ENCODE peak calls at places on chromosomes 2 and 18, in seven cellular contexts. A, T, V, Z, W, Q and H are unnamed samples.

GRCh38 chr2:168172071-168172470 is 75.3 kb downstream of the STK39 start:
- DNase-seq in A (no peak), T (no peak), V (no peak), Z (no peak), W (no peak), Q (no peak), H (no peak)

GRCh38 chr2:113277474-113278072 is 1.1 kb downstream of the PAX8 start:
- DNase-seq in A (no peak), T (no peak), V (no peak), Z (no peak), W (peak; percentile 27), Q (no peak), H (no peak)

GRCh38 chr2:179963626-179964025 is 43.5 kb downstream of the CWC22 start:
- DNase-seq in A (no peak), T (no peak), V (no peak), Z (no peak), W (no peak), Q (no peak), H (no peak)

GRCh38 chr18:65761636-65762310 is 11.0 kb downstream of the CDH7 start:
- DNase-seq in A (no peak), T (no peak), V (no peak), Z (no peak), W (no peak), Q (no peak), H (no peak)

GRCh38 chr18:896315-896714 is 8.4 kb upstream of the ADCYAP1 start:
- DNase-seq in A (no peak), T (no peak), V (no peak), Z (no peak), W (no peak), Q (no peak), H (no peak)

GRCh38 chr2:51795248-51795888 is 763.4 kb upstream of the NRXN1 start:
- DNase-seq in A (peak; percentile 28), T (no peak), V (peak; percentile 17), Z (no peak), W (peak; percentile 27), Q (peak; percentile 17), H (no peak)

GRCh38 chr2:201403904-201404303 is 46.8 kb upstream of the FLACC1 start:
- DNase-seq in A (no peak), T (no peak), V (no peak), Z (no peak), W (no peak), Q (no peak), H (no peak)

GRCh38 chr2:36861896-36862295 is 104.4 kb downstream of the STRN start:
- DNase-seq in A (no peak), T (no peak), V (no peak), Z (no peak), W (no peak), Q (no peak), H (no peak)

GRCh38 chr18:36572135-36572856 is 256.5 kb downstream of the TPGS2 start:
- DNase-seq in A (peak; percentile 8), T (peak; percentile 46), V (peak; percentile 19), Z (peak; percentile 22), W (peak; percentile 48), Q (no peak), H (peak; percentile 38)

GRCh38 chr2:127620867-127621266 is 25.1 kb upstream of the GPR17 start:
- DNase-seq in A (no peak), T (no peak), V (no peak), Z (no peak), W (peak; percentile 22), Q (no peak), H (no peak)

DNA sequence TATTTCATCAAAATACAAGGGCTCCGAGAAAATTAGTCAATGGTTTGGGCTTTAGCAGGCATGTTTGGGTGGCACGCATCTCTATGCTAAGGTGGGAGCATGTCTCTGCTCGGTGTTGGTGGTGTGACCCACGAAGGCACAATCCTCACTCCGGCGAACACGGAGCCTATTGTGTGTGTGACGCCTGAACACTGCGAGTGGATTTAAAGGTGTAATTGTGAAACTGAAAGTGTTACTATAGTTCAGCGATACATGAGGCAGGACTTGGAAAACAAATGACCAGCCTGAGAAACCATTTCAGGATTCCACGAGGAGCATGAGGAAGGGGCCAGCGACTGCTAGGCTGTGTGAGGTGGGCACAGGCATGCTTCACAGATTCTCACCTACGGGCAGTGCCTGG is 41.7 kb upstream of the LDLRAD4 start:
- DNase-seq in A (no peak), T (no peak), V (no peak), Z (peak; percentile 3), W (no peak), Q (no peak), H (no peak)
- TF ChIP-seq SIN3A in A (no peak), T (no peak), V (no peak), Z (no peak), W (no peak), Q (no peak), H (no peak)

DNA sequence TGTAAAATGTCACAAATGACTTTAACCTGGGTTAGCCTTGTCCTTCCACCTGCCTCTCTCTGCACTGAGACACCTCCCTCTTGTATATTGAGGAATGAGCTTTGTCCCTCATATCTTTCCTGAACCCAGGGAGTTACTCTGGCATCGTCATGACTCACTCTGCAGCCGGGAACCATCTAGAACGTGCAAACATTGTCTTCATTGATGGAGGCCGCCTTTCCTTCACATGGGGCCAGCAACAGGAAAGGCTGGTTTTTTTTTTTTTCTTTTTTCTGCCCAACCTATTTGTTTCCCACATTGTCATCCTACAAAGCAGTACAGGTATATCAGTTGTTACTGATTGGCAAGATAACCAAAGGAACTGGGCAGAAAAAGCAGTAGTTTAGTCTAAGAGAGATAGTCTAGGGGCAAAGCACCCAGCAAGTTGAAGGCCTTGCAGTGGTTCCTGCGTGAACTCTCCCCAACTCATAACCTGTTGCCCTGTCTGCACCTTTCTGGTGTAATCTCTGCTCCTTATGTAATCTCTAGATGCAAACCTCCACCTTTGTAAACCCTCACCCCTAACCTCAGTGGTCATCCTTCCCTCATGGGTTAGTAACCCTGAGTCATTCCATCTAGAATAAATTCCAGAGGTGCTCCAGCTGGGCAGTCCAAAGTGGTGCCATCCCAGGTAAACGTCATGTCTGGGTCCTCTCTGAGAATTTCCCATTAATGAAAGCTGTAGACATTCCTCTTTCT is 38.3 kb downstream of the SLC40A1 start:
- DNase-seq in A (no peak), T (no peak), V (peak; percentile 87), Z (no peak), W (no peak), Q (no peak), H (no peak)
- TF ChIP-seq SIN3A in A (no peak), T (no peak), V (no peak), Z (no peak), W (no peak), Q (no peak), H (no peak)

GRCh38 chr2:118312963-118313756 is 224.9 kb downstream of the INSIG2 start:
- DNase-seq in A (no peak), T (no peak), V (no peak), Z (no peak), W (no peak), Q (no peak), H (no peak)

GRCh38 chr2:118309201-118310015 is 221.1 kb downstream of the INSIG2 start:
- DNase-seq in A (no peak), T (no peak), V (no peak), Z (no peak), W (no peak), Q (no peak), H (no peak)

GRCh38 chr2:118310016-118310877 is 222.0 kb downstream of the INSIG2 start:
- DNase-seq in A (no peak), T (no peak), V (no peak), Z (peak; percentile 29), W (peak; percentile 28), Q (no peak), H (no peak)

GRCh38 chr2:118307864-118308263 is 219.6 kb downstream of the INSIG2 start:
- DNase-seq in A (no peak), T (no peak), V (no peak), Z (no peak), W (no peak), Q (no peak), H (no peak)

GRCh38 chr2:118310878-118311442 is 222.7 kb downstream of the INSIG2 start:
- DNase-seq in A (no peak), T (no peak), V (no peak), Z (no peak), W (peak; percentile 11), Q (no peak), H (no peak)
- TF ChIP-seq SIN3A in A (no peak), T (no peak), V (no peak), Z (no peak), W (no peak), Q (no peak), H (no peak)

GRCh38 chr2:222950886-222951285 is 90.0 kb downstream of the ACSL3 start:
- DNase-seq in A (no peak), T (no peak), V (no peak), Z (no peak), W (no peak), Q (no peak), H (no peak)
- TF ChIP-seq SIN3A in A (no peak), T (no peak), V (no peak), Z (no peak), W (peak; percentile 81), Q (no peak), H (no peak)

GRCh38 chr2:105415007-105415406 is 16.2 kb upstream of the FHL2 start:
- DNase-seq in A (no peak), T (no peak), V (no peak), Z (no peak), W (no peak), Q (no peak), H (no peak)

GRCh38 chr2:105418527-105418926 is 19.7 kb upstream of the FHL2 start:
- DNase-seq in A (no peak), T (no peak), V (no peak), Z (no peak), W (no peak), Q (no peak), H (no peak)

GRCh38 chr2:105422801-105423200 is 23.9 kb upstream of the FHL2 start:
- DNase-seq in A (no peak), T (no peak), V (no peak), Z (no peak), W (no peak), Q (no peak), H (no peak)

GRCh38 chr2:105421053-105421452 is 22.2 kb upstream of the FHL2 start:
- DNase-seq in A (no peak), T (no peak), V (no peak), Z (no peak), W (no peak), Q (no peak), H (no peak)

GRCh38 chr2:105417789-105418475 is 19.1 kb upstream of the FHL2 start:
- DNase-seq in A (no peak), T (no peak), V (no peak), Z (peak; percentile 64), W (no peak), Q (no peak), H (no peak)
- TF ChIP-seq SIN3A in A (no peak), T (no peak), V (no peak), Z (no peak), W (no peak), Q (no peak), H (no peak)